ENCODE peak calls at places on chromosomes 5 and 9, in nine cellular contexts. E is transverse colon, T is vagina, Q is endothelial cell of umbilical vein, W is Panc1, A is esophagus muscularis mucosa, P is upper lobe of left lung, M is HCT116, Z is K562. I is an unnamed sample. For H3K9me3, the result is how much of the 10 kb centered on the place peaks cover.

GRCh38 chr9:134870311-134870694 is 10.3 kb upstream of the FCN2 start:
- DNase-seq in E (no peak), T (no peak), Q (no peak), W (no peak), A (no peak), P (no peak), M (no peak), Z (no peak), I (no peak)

GRCh38 chr9:34501889-34502425 is 20.8 kb downstream of the ENHO start:
- DNase-seq in E (peak), T (no peak), Q (peak), W (no peak), A (no peak), P (peak), M (no peak), Z (no peak), I (peak)

GRCh38 chr5:9888517-9888916 is 258.4 kb upstream of the TAS2R1 start:
- DNase-seq in E (no peak), T (no peak), Q (no peak), W (no peak), A (peak), P (no peak), M (no peak), Z (no peak), I (no peak)

GRCh38 chr9:97388721-97389238 is 23.1 kb upstream of the TDRD7 start:
- DNase-seq in E (no peak), T (no peak), Q (no peak), W (no peak), A (no peak), P (no peak), M (no peak), Z (no peak), I (no peak)

GRCh38 chr9:130305381-130305780 is 39.8 kb downstream of the HMCN2 start:
- DNase-seq in E (no peak), T (no peak), Q (no peak), W (no peak), A (no peak), P (no peak), M (no peak), Z (no peak), I (no peak)

GRCh38 chr5:169213479-169213878 is 87.5 kb downstream of the SLIT3 start:
- DNase-seq in E (no peak), T (no peak), Q (no peak), W (no peak), A (no peak), P (no peak), M (no peak), Z (no peak), I (no peak)

GRCh38 chr5:75992677-75993582 is 90.3 kb upstream of the SV2C start:
- DNase-seq in E (no peak), T (no peak), Q (no peak), W (no peak), A (no peak), P (no peak), M (no peak), Z (no peak), I (no peak)

GRCh38 chr9:95370064-95370463 is 52.6 kb upstream of the FANCC start:
- DNase-seq in E (no peak), T (no peak), Q (no peak), W (no peak), A (no peak), P (no peak), M (no peak), Z (no peak), I (no peak)

GRCh38 chr5:154878642-154879335 is 20.4 kb downstream of the CNOT8 start:
- DNase-seq in E (no peak), T (no peak), Q (no peak), W (no peak), A (no peak), P (no peak), M (no peak), Z (no peak), I (no peak)

GRCh38 chr5:89028579-89029272 is 145.7 kb upstream of the MEF2C start:
- DNase-seq in E (no peak), T (no peak), Q (no peak), W (no peak), A (no peak), P (no peak), M (peak), Z (no peak), I (no peak)

GRCh38 chr5:10329808-10330481 is 22.2 kb upstream of the CMBL start:
- DNase-seq in E (no peak), T (peak), Q (no peak), W (no peak), A (no peak), P (peak), M (no peak), Z (no peak), I (no peak)

GRCh38 chr5:82023530-82024095 is 51.8 kb downstream of the ATG10 start:
- DNase-seq in E (no peak), T (no peak), Q (no peak), W (no peak), A (no peak), P (no peak), M (no peak), Z (no peak), I (peak)

GRCh38 chr5:27472000-27472763 is 433.8 kb upstream of the CDH9 start:
- DNase-seq in E (no peak), T (no peak), Q (no peak), W (no peak), A (no peak), P (no peak), M (no peak), Z (peak), I (no peak)

GRCh38 chr5:100903036-100903887 is at the start of gene ST8SIA4:
- DNase-seq in E (peak), T (no peak), Q (peak), W (no peak), A (peak), P (peak), M (no peak), Z (peak), I (peak)

GRCh38 chr5:15003511-15003920 is 131.9 kb upstream of the ANKH start:
- DNase-seq in E (peak), T (no peak), Q (peak), W (peak), A (no peak), P (peak), M (peak), Z (peak), I (peak)

GRCh38 chr5:55188656-55189380 is 15.8 kb upstream of the CDC20B start:
- DNase-seq in E (no peak), T (no peak), Q (no peak), W (no peak), A (no peak), P (no peak), M (no peak), Z (no peak), I (no peak)

GRCh38 chr9:125255781-125256391 is 5.7 kb upstream of the GAPVD1 start:
- DNase-seq in E (no peak), T (no peak), Q (no peak), W (no peak), A (no peak), P (no peak), M (no peak), Z (peak), I (peak)

GRCh38 chr5:150931368-150931965 is 26.7 kb upstream of the ZNF300 start:
- DNase-seq in E (no peak), T (no peak), Q (no peak), W (no peak), A (no peak), P (no peak), M (no peak), Z (no peak), I (no peak)
- H3K9me3 ChIP-seq in E (half or more), T (half or more), Q (under half), W (half or more), A (half or more), P (half or more), M (under half), Z (under half), I (under half)

DNA sequence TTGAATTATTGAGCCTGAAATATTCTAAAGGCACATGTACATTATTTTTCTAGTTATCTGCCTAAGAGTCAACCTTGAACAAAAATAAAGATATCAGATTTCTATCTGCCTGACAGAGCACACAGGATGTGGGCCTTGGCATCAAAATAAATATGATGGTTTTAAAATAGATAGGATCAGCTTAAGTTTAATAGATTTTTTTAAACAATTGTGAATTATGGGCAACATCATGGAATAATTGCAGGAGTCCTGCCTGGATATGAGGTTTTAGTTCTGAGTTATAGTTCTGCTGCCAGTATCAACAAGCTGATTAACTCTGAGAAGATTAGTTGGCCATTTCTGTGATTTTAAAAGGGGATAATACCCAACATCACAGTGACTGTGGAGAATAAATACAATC is 107.0 kb upstream of the PCA3 start:
- DNase-seq in E (no peak), T (no peak), Q (no peak), W (no peak), A (no peak), P (no peak), M (no peak), Z (no peak), I (no peak)
- TF ChIP-seq POLR2AphosphoS5 in E (no peak), T (no peak), Q (no peak), W (no peak), A (no peak), P (no peak), M (no peak), Z (no peak), I (no peak)

GRCh38 chr9:86908261-86908660 is 39.0 kb downstream of the GAS1 start:
- DNase-seq in E (no peak), T (no peak), Q (no peak), W (no peak), A (no peak), P (no peak), M (no peak), Z (no peak), I (no peak)

GRCh38 chr9:86907346-86907745 is 40.0 kb downstream of the GAS1 start:
- DNase-seq in E (no peak), T (no peak), Q (no peak), W (no peak), A (no peak), P (no peak), M (no peak), Z (no peak), I (no peak)

GRCh38 chr9:86901511-86901910 is 45.8 kb downstream of the GAS1 start:
- DNase-seq in E (no peak), T (no peak), Q (no peak), W (no peak), A (peak), P (no peak), M (no peak), Z (no peak), I (no peak)

GRCh38 chr9:86903461-86904010 is 43.8 kb downstream of the GAS1 start:
- DNase-seq in E (no peak), T (no peak), Q (no peak), W (no peak), A (peak), P (no peak), M (no peak), Z (no peak), I (no peak)

GRCh38 chr9:86902606-86903460 is 44.5 kb downstream of the GAS1 start:
- DNase-seq in E (no peak), T (no peak), Q (no peak), W (no peak), A (peak), P (no peak), M (no peak), Z (no peak), I (no peak)
- H3K4me3 ChIP-seq in E (no peak), T (no peak), Q (no peak), W (no peak), A (no peak), P (peak), M (no peak), Z (no peak), I (no peak)

GRCh38 chr5:17833336-17833735 is 199.1 kb downstream of the TAF11L14 start:
- DNase-seq in E (no peak), T (no peak), Q (peak), W (no peak), A (no peak), P (no peak), M (no peak), Z (no peak), I (no peak)

GRCh38 chr5:17831279-17831678 is 197.0 kb downstream of the TAF11L14 start:
- DNase-seq in E (no peak), T (no peak), Q (no peak), W (no peak), A (no peak), P (no peak), M (no peak), Z (no peak), I (no peak)

GRCh38 chr5:17828709-17829108 is 194.4 kb downstream of the TAF11L14 start:
- DNase-seq in E (no peak), T (no peak), Q (no peak), W (no peak), A (no peak), P (no peak), M (no peak), Z (no peak), I (no peak)
- H3K9me3 ChIP-seq in E (under half), T (under half), Q (under half), W (under half), A (under half), P (under half), M (under half), Z (under half), I (under half)

GRCh38 chr9:68741234-68741633 is 36.2 kb downstream of the PIP5K1B start:
- DNase-seq in E (no peak), T (no peak), Q (no peak), W (no peak), A (no peak), P (no peak), M (no peak), Z (no peak), I (no peak)

GRCh38 chr9:68741751-68742730 is 37.0 kb downstream of the PIP5K1B start:
- DNase-seq in E (no peak), T (no peak), Q (no peak), W (no peak), A (no peak), P (no peak), M (no peak), Z (no peak), I (no peak)

GRCh38 chr9:68738346-68738745 is 33.3 kb downstream of the PIP5K1B start:
- DNase-seq in E (no peak), T (no peak), Q (no peak), W (no peak), A (no peak), P (no peak), M (no peak), Z (no peak), I (no peak)

GRCh38 chr9:68740561-68740960 is 35.5 kb downstream of the PIP5K1B start:
- DNase-seq in E (peak), T (no peak), Q (no peak), W (peak), A (no peak), P (peak), M (no peak), Z (no peak), I (peak)

DNA sequence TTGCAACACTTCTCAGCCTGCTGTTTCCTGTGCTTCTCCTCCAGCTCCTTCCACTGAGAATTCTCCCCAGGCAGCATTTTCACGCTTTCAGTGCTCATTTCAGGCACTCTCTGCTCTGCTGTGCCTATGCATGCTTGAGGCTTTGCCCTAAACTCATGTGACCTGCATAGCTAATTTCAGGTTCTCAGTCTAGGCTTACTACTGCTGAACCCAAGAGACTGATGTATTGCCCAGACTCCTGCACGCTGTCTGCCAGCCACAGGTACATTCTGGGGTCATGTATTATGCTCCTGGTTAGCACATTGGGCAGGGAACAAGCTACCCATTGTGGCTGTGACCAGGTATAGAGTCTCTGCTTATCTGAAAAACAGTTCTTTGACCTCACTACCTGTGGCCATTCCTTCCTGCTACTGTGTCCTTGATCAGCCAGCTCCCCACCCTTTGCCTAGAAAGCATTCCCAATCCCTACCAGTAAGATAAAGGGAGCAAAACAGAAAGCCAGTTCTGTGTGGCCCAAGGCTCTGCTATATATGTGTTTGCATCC is 34.7 kb downstream of the PIP5K1B start:
- DNase-seq in E (peak), T (no peak), Q (no peak), W (no peak), A (no peak), P (no peak), M (no peak), Z (no peak), I (no peak)
- TF ChIP-seq POLR2AphosphoS5 in E (peak), T (no peak), Q (no peak), W (no peak), A (no peak), P (no peak), M (no peak), Z (no peak), I (no peak)

GRCh38 chr5:43036409-43036808 is 3.7 kb downstream of the ANXA2R start:
- DNase-seq in E (no peak), T (no peak), Q (peak), W (peak), A (no peak), P (no peak), M (no peak), Z (no peak), I (no peak)
- H3K4me3 ChIP-seq in E (no peak), T (no peak), Q (no peak), W (peak), A (peak), P (peak), M (no peak), Z (no peak), I (no peak)

GRCh38 chr5:140764177-140765020 is 21.5 kb upstream of the PCDHA1 start:
- DNase-seq in E (no peak), T (no peak), Q (peak), W (no peak), A (no peak), P (no peak), M (no peak), Z (no peak), I (no peak)
- H3K9me3 ChIP-seq in E (half or more), T (half or more), Q (under half), W (under half), A (half or more), P (half or more), M (under half), Z (under half), I (under half)

GRCh38 chr9:109416135-109416706 is 81.9 kb downstream of the PTPN3 start:
- DNase-seq in E (no peak), T (no peak), Q (no peak), W (no peak), A (no peak), P (no peak), M (no peak), Z (no peak), I (no peak)
- TF ChIP-seq POLR2AphosphoS5 in E (no peak), T (no peak), Q (no peak), W (no peak), A (no peak), P (no peak), M (no peak), Z (no peak), I (no peak)

DNA sequence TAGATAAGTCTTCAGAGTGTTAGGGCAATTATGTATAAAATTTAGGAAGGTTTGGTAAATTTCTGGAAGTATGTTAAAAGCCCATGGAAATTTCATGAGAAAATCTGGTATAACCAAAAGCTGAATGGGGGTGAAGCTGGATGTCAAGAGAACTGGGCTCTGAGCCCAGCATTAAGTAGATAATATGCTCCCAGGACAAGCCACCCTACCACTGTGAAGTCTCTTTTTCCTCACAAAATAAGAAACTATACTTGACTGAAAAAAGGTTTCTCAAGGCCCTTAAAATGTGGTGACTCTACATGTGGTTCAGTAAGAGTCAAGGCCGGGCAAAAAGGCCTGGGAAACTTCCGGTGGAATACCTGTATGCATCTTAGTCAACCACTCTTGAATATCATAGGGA is 310.3 kb downstream of the EBF1 start:
- DNase-seq in E (no peak), T (no peak), Q (no peak), W (no peak), A (no peak), P (no peak), M (no peak), Z (no peak), I (no peak)
- H3K4me3 ChIP-seq in E (no peak), T (no peak), Q (no peak), W (no peak), A (no peak), P (no peak), M (no peak), Z (no peak), I (no peak)

DNA sequence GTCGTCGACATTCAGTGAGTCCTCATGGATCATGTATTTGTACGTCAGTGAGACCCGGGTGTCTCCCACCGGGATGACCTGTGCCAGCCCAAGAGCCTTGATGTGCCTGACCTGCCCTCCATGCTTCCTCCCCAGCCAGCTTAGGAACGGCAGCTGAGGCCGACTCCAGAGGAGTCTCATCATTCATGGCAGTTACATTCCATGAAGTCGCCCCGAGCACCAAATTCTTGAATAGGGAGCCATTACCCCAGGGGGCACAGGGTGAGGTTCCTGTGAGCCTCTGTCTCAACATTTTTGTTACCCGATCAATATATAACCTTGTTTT is 67.8 kb downstream of the ZNF354C start:
- DNase-seq in E (no peak), T (no peak), Q (no peak), W (no peak), A (no peak), P (no peak), M (no peak), Z (no peak), I (no peak)
- H3K9me3 ChIP-seq in E (under half), T (under half), Q (under half), W (under half), A (under half), P (under half), M (under half), Z (under half), I (under half)

I was measured in prostate gland.